ENCODE peak calls at places on chromosomes 4 and X, in ten cellular contexts. M is SK-N-SH, A is GM23338, Z is HepG2, Y is transverse colon, L is spleen, X is stomach, P is HCT116, W is endothelial cell of umbilical vein, F is suprapubic skin. T is an unnamed sample.

GRCh38 chrX:139058831-139059495 is 347.4 kb upstream of the FGF13 start:
- DNase-seq in Z (no peak), Y (no peak), W (no peak), L (no peak), A (no peak), F (no peak), M (no peak), P (no peak), X (no peak), T (no peak)

GRCh38 chr4:10421344-10422055 is 35.7 kb downstream of the ZNF518B start:
- DNase-seq in Y (no peak), X (no peak), F (no peak), W (peak; percentile 17), L (no peak), A (no peak), M (no peak), P (no peak), Z (no peak), T (no peak)

GRCh38 chrX:1673337-1673736 is 58.5 kb downstream of the ASMT start:
- DNase-seq in X (no peak), W (peak; percentile 30), M (peak; percentile 29), A (peak; percentile 54), L (peak; percentile 47), Z (peak; percentile 27), F (no peak), Y (peak; percentile 28), P (peak; percentile 46), T (no peak)

GRCh38 chr4:149279331-149279730 is 536.3 kb downstream of the IQCM start:
- DNase-seq in Z (no peak), F (no peak), P (no peak), Y (no peak), W (no peak), L (no peak), M (no peak), A (no peak), X (no peak), T (no peak)

GRCh38 chr4:3660086-3660927 is 105.9 kb upstream of the ADRA2C start:
- DNase-seq in F (no peak), A (no peak), W (no peak), P (no peak), X (no peak), L (no peak), M (no peak), Y (no peak), Z (no peak), T (no peak)

GRCh38 chr4:47926667-47927258 is 12.4 kb upstream of the NFXL1 start:
- DNase-seq in W (peak; percentile 49), L (peak; percentile 76), F (no peak), A (peak; percentile 94), X (peak; percentile 61), Y (peak; percentile 51), Z (peak; percentile 61), M (peak; percentile 17), P (peak; percentile 43), T (no peak)

GRCh38 chrX:153774576-153775292 is 6.1 kb upstream of the SRPK3 start:
- DNase-seq in Y (no peak), P (no peak), A (no peak), Z (no peak), L (peak; percentile 64), W (no peak), X (no peak), M (peak; percentile 33), F (no peak), T (no peak)

GRCh38 chr4:184329235-184330007 is 111.7 kb upstream of the ENPP6 start:
- DNase-seq in W (no peak), X (peak; percentile 81), P (no peak), M (no peak), L (no peak), F (no peak), Z (no peak), Y (peak; percentile 60), A (no peak), T (peak; percentile 66)

GRCh38 chr4:3362431-3363287 is 69.8 kb downstream of the RGS12 start:
- DNase-seq in P (no peak), W (no peak), Z (no peak), Y (no peak), F (no peak), A (no peak), M (no peak), X (no peak), L (no peak), T (no peak)

GRCh38 chr4:116480486-116480990 is 604.8 kb downstream of the TRAM1L1 start:
- DNase-seq in L (no peak), W (no peak), P (no peak), X (no peak), Z (no peak), Y (no peak), F (no peak), A (no peak), M (no peak), T (no peak)

GRCh38 chrX:87397103-87397886 is 120.3 kb upstream of the KLHL4 start:
- DNase-seq in M (no peak), F (no peak), W (no peak), X (no peak), A (no peak), Y (no peak), P (no peak), Z (no peak), L (no peak), T (no peak)

GRCh38 chr4:726235-726787 is 20.7 kb downstream of the PCGF3 start:
- DNase-seq in P (no peak), F (no peak), Y (no peak), Z (no peak), W (peak; percentile 57), M (no peak), L (no peak), A (no peak), X (no peak), T (no peak)

GRCh38 chr4:144565558-144566195 is 80.3 kb upstream of the HHIP start:
- DNase-seq in W (peak; percentile 36), Z (no peak), X (no peak), F (no peak), Y (no peak), P (no peak), M (no peak), L (no peak), A (no peak), T (no peak)

GRCh38 chr4:52658671-52659015 is 458 bp downstream of the USP46 start:
- DNase-seq in P (no peak), A (peak; percentile 45), L (no peak), Z (no peak), X (no peak), F (peak; percentile 63), Y (no peak), M (peak; percentile 79), W (peak; percentile 14), T (no peak)

GRCh38 chr4:184408711-184409081 is 65.7 kb downstream of the IRF2 start:
- DNase-seq in M (no peak), F (no peak), Z (no peak), Y (no peak), X (no peak), L (no peak), A (no peak), W (no peak), P (no peak), T (no peak)

GRCh38 chr4:175998782-175999181 is 66.9 kb upstream of the WDR17 start:
- DNase-seq in F (no peak), L (no peak), Y (no peak), P (peak; percentile 47), M (no peak), W (no peak), A (peak; percentile 91), Z (no peak), X (no peak), T (no peak)

GRCh38 chrX:71623105-71623450 is 4.8 kb upstream of the CXCR3 start:
- DNase-seq in Y (no peak), Z (no peak), A (no peak), X (no peak), W (no peak), F (no peak), M (no peak), P (no peak), L (no peak), T (no peak)

GRCh38 chr4:138348055-138348454 is 105.9 kb upstream of the SLC7A11 start:
- DNase-seq in F (no peak), X (no peak), W (peak; percentile 23), M (no peak), Y (no peak), A (no peak), P (peak; percentile 75), L (no peak), Z (peak; percentile 80), T (no peak)

GRCh38 chrX:8988456-8988855 is 45.5 kb downstream of the FAM9B start:
- DNase-seq in A (peak; percentile 1), Y (no peak), X (no peak), F (peak; percentile 64), M (no peak), L (peak; percentile 60), Z (peak; percentile 0), W (no peak), P (no peak), T (peak; percentile 28)

GRCh38 chrX:45784590-45784989 is 583.9 kb upstream of the DIPK2B start:
- DNase-seq in Z (no peak), F (no peak), A (no peak), P (no peak), W (peak; percentile 12), X (no peak), L (no peak), M (no peak), Y (no peak), T (no peak)
- H3K4me1 ChIP-seq in Z (no peaks in the 10 kb centered on the region), F (peaks cover 15% of the 10 kb centered on the region), A (peaks cover 50% of the 10 kb centered on the region), P (peaks cover 82% of the 10 kb centered on the region), W (peaks cover 28% of the 10 kb centered on the region), X (no peaks in the 10 kb centered on the region), L (peaks cover 3% of the 10 kb centered on the region), M (peaks cover 53% of the 10 kb centered on the region), Y (no peaks in the 10 kb centered on the region), T (no peaks in the 10 kb centered on the region)

GRCh38 chr4:6942238-6942800 is 32.7 kb downstream of the TBC1D14 start:
- DNase-seq in P (peak; percentile 32), Z (no peak), W (peak; percentile 79), A (no peak), L (peak; percentile 78), F (no peak), Y (no peak), M (no peak), X (no peak), T (no peak)
- TF ChIP-seq POLR2AphosphoS5 in P (no peak), Z (no peak), W (no peak), A (no peak), L (no peak), F (no peak), Y (peak; percentile 49), M (no peak), X (peak; percentile 22), T (no peak)

GRCh38 chrX:114038358-114038757 is 545.5 kb upstream of the HTR2C start:
- DNase-seq in F (no peak), M (no peak), W (no peak), A (peak; percentile 71), Z (no peak), Y (no peak), X (no peak), L (no peak), P (no peak), T (no peak)
- H3K4me3 ChIP-seq in F (no peak overlapping the region), M (no peak overlapping the region), W (no peak overlapping the region), A (no peak overlapping the region), Z (no peak overlapping the region), Y (no peak overlapping the region), X (no peak overlapping the region), L (no peak overlapping the region), P (no peak overlapping the region), T (no peak overlapping the region)

DNA sequence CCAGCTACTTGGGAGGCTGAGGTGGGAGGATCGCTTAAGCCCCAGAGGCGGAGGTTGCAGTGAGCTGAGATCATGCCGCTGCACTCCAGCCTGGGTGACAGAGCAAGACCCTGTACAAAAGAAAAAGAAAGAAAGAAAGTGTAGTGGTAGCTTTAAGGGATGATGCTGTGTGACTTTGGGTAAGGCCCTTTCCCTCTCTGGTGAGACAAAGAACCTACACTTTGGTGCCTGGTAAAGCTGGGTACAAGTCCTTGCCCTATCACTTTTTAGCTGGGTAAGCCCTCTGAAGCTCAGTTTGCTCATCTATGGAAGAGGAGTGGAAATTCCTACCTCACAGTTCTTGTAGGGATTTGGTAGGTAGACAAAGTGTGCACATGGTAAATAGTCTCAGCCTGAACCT is 1.7 kb upstream of the IQSEC2 start:
- DNase-seq in P (no peak), M (no peak), F (no peak), X (no peak), A (no peak), L (no peak), Z (no peak), Y (no peak), W (no peak), T (no peak)
- H3K4me1 ChIP-seq in P (peaks cover 34% of the 10 kb centered on the region), M (peaks cover 30% of the 10 kb centered on the region), F (peaks cover 37% of the 10 kb centered on the region), X (peaks cover 66% of the 10 kb centered on the region), A (no peaks in the 10 kb centered on the region), L (peaks cover 32% of the 10 kb centered on the region), Z (peaks cover 10% of the 10 kb centered on the region), Y (peaks cover 30% of the 10 kb centered on the region), W (peaks cover 19% of the 10 kb centered on the region), T (no peaks in the 10 kb centered on the region)